ENCODE peak calls at places on chromosomes 13 and 19, in four cellular contexts. One of them, this sample, is unnamed.

GRCh38 chr13:24192036-24192810 is 31.7 kb downstream of the SPATA13 start:
- DNase-seq in HepG2: no peak
- DNase-seq in uterus: no peak
- DNase-seq in mucosa of descending colon: no peak
- DNase-seq in this sample: no peak

GRCh38 chr19:44867578-44867977 is 21.5 kb downstream of the NECTIN2 start:
- DNase-seq in HepG2: no peak
- DNase-seq in uterus: no peak
- DNase-seq in mucosa of descending colon: no peak
- DNase-seq in this sample: no peak

GRCh38 chr19:27657271-27658051 is 1555.5 kb downstream of the UQCRFS1 start:
- DNase-seq in HepG2: no peak
- DNase-seq in uterus: no peak
- DNase-seq in mucosa of descending colon: no peak
- DNase-seq in this sample: no peak

GRCh38 chr19:11168568-11168967 is 13.0 kb upstream of the SPC24 start:
- DNase-seq in HepG2: no peak
- DNase-seq in uterus: no peak
- DNase-seq in mucosa of descending colon: no peak
- DNase-seq in this sample: peak; percentile 86

GRCh38 chr13:73698859-73699258 is 435.3 kb downstream of the KLF12 start:
- DNase-seq in HepG2: no peak
- DNase-seq in uterus: no peak
- DNase-seq in mucosa of descending colon: no peak
- DNase-seq in this sample: no peak

GRCh38 chr13:28486144-28486543 is 8.8 kb downstream of the FLT1 start:
- DNase-seq in HepG2: no peak
- DNase-seq in uterus: no peak
- DNase-seq in mucosa of descending colon: no peak
- DNase-seq in this sample: no peak

GRCh38 chr13:112071011-112071901 is 4.3 kb downstream of the SOX1 start:
- DNase-seq in HepG2: no peak
- DNase-seq in uterus: no peak
- DNase-seq in mucosa of descending colon: no peak
- DNase-seq in this sample: no peak

GRCh38 chr19:8657869-8658268 is 27.4 kb downstream of the NFILZ start:
- DNase-seq in HepG2: no peak
- DNase-seq in uterus: no peak
- DNase-seq in mucosa of descending colon: no peak
- DNase-seq in this sample: no peak

GRCh38 chr19:8473652-8474476 is 28.6 kb downstream of the PRAM1 start:
- DNase-seq in HepG2: no peak
- DNase-seq in uterus: no peak
- DNase-seq in mucosa of descending colon: no peak
- DNase-seq in this sample: no peak

DNA sequence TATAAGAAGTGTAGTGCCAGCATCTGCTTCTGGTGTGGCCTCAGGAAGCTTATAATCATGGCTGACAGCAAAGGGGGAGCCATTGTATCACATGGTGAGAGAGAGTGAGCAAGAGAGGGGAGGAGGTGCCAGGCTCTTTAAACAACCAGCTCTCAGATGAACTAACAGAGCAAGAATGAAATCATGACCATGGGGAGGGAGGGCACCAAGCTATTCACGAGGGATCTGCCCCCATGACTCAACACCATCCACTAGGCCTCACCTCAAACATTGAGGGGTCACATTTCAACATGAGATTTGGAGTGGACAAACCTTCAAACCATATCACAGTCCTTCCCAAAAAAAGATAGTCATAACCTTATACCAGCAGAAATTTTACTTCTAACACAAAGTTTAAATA is 174.0 kb downstream of the GPC5 start:
- DNase-seq in HepG2: no peak
- DNase-seq in uterus: no peak
- DNase-seq in mucosa of descending colon: no peak
- DNase-seq in this sample: no peak
- H3K4me1 ChIP-seq in HepG2: no peaks in the 10 kb centered on the region
- H3K4me1 ChIP-seq in uterus: no peaks in the 10 kb centered on the region
- H3K4me1 ChIP-seq in mucosa of descending colon: no peaks in the 10 kb centered on the region
- H3K4me1 ChIP-seq in this sample: no peaks in the 10 kb centered on the region

GRCh38 chr19:16659832-16660708 is at the start of gene SMIM7:
- DNase-seq in HepG2: peak; percentile 97
- DNase-seq in uterus: peak; percentile 98
- DNase-seq in mucosa of descending colon: peak; percentile 98
- DNase-seq in this sample: peak; percentile 90
- TF ChIP-seq CTCF in HepG2: peak; percentile 91
- TF ChIP-seq CTCF in uterus: peak; percentile 23
- TF ChIP-seq CTCF in mucosa of descending colon: no peak
- TF ChIP-seq CTCF in this sample: no peak

GRCh38 chr13:93505104-93505952 is 278.7 kb downstream of the GPC6 start:
- DNase-seq in HepG2: peak; percentile 57
- DNase-seq in uterus: no peak
- DNase-seq in mucosa of descending colon: no peak
- DNase-seq in this sample: no peak
- H3K4me3 ChIP-seq in HepG2: no peak overlapping the region
- H3K4me3 ChIP-seq in uterus: no peak overlapping the region
- H3K4me3 ChIP-seq in mucosa of descending colon: no peak overlapping the region
- H3K4me3 ChIP-seq in this sample: no peak overlapping the region

DNA sequence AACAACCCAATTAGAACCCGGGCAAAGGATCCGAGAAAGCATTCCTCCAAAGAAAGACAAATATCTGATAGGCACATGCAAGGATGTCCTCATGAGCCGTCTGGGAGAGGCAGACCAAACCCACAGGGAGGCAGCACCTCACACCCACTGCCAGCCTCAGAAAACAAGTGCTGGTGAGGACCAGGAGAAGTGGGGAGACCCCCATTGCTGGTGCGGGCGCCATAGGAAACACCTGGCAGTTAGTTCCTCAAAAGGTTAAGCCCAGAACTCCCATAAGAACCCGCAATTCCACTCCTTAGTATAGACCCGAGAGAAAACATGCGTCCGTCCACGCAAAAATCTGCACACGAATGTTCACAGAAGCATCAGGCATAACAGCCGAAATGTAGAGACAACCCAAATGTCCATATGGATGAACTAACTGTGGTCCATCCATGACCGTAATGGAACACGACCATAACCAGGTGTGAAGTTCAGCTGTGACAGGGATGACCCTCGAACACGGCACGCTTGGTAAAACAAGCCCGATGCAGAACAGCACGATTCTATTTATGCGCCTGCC is 7.9 kb downstream of the ZNF787 start:
- DNase-seq in HepG2: no peak
- DNase-seq in uterus: no peak
- DNase-seq in mucosa of descending colon: no peak
- DNase-seq in this sample: no peak
- H3K4me1 ChIP-seq in HepG2: peaks cover 90% of the 10 kb centered on the region
- H3K4me1 ChIP-seq in uterus: peaks cover 41% of the 10 kb centered on the region
- H3K4me1 ChIP-seq in mucosa of descending colon: peaks cover 62% of the 10 kb centered on the region
- H3K4me1 ChIP-seq in this sample: peaks cover 93% of the 10 kb centered on the region

DNA sequence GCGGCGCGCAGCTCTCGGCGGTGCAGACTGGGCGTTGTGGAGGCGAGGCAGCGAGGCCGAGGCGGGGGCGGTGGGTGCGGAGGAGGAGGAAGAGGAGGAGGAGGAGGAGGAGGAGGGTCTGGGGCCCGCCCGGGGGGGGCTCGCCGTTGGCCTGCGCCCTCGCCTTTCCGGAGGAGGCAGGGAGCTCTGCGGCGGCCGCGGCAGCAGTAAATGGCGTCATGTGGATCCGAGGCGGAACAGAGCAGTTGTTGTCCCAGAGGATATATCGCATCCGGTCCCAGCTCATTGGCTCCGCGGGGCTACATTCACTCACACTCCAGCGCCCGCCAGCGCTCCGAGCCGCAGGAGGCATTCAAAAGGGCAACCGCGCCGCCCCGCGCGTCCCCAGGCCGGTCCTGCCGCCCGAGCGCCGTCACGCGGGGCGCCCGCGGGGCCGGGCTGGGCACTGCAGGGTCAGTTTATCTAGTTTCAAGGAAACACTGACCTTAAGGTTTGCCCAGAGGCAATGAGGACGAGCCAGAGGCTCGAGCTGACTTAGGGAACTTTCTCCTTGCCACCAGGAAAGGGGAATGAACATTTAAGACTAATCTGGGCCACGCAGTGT is at the start of gene SPRY2:
- DNase-seq in HepG2: peak; percentile 94
- DNase-seq in uterus: peak; percentile 92
- DNase-seq in mucosa of descending colon: peak; percentile 94
- DNase-seq in this sample: peak; percentile 74
- TF ChIP-seq CTCF in HepG2: peak; percentile 33
- TF ChIP-seq CTCF in uterus: peak; percentile 3
- TF ChIP-seq CTCF in mucosa of descending colon: no peak
- TF ChIP-seq CTCF in this sample: no peak

This sample was measured in Panc1.